ENCODE peak calls at places on chromosomes 16 and 17, in five cellular contexts. One of them, this sample, is unnamed.
A peak's percentile ranks its signal among the peaks of the same experiment; 100 is the strongest.

GRCh38 chr17:67700720-67701119 is 17.0 kb upstream of the NOL11 start:
- DNase-seq in A549: no peak
- DNase-seq in H1: no peak
- DNase-seq in HepG2: no peak
- DNase-seq in K562: no peak
- DNase-seq in this sample: no peak

GRCh38 chr16:87666919-87667318 is 64.6 kb downstream of the JPH3 start:
- DNase-seq in A549: no peak
- DNase-seq in H1: no peak
- DNase-seq in HepG2: no peak
- DNase-seq in K562: no peak
- DNase-seq in this sample: no peak

GRCh38 chr16:25064967-25065366 is 46.6 kb upstream of the LCMT1 start:
- DNase-seq in A549: no peak
- DNase-seq in H1: no peak
- DNase-seq in HepG2: peak; percentile 65
- DNase-seq in K562: no peak
- DNase-seq in this sample: no peak

GRCh38 chr17:83162035-83162745 is 82.8 kb downstream of the METRNL start:
- DNase-seq in A549: no peak
- DNase-seq in H1: no peak
- DNase-seq in HepG2: no peak
- DNase-seq in K562: no peak
- DNase-seq in this sample: no peak

GRCh38 chr17:28043296-28043695 is 819 bp downstream of the NLK start:
- DNase-seq in A549: no peak
- DNase-seq in H1: no peak
- DNase-seq in HepG2: no peak
- DNase-seq in K562: no peak
- DNase-seq in this sample: no peak

GRCh38 chr17:21382560-21383495 is 6.7 kb downstream of the KCNJ12 start:
- DNase-seq in A549: no peak
- DNase-seq in H1: no peak
- DNase-seq in HepG2: no peak
- DNase-seq in K562: no peak
- DNase-seq in this sample: no peak

GRCh38 chr16:49557070-49557446 is 183.5 kb downstream of the C16orf78 start:
- DNase-seq in A549: no peak
- DNase-seq in H1: peak; percentile 43
- DNase-seq in HepG2: peak; percentile 7
- DNase-seq in K562: no peak
- DNase-seq in this sample: no peak

GRCh38 chr17:70857351-70857750 is 688.0 kb downstream of the KCNJ2 start:
- DNase-seq in A549: no peak
- DNase-seq in H1: no peak
- DNase-seq in HepG2: no peak
- DNase-seq in K562: no peak
- DNase-seq in this sample: no peak

GRCh38 chr16:31269541-31269940 is 9.8 kb downstream of the ITGAM start:
- DNase-seq in A549: no peak
- DNase-seq in H1: no peak
- DNase-seq in HepG2: no peak
- DNase-seq in K562: no peak
- DNase-seq in this sample: no peak

GRCh38 chr16:56273615-56274014 is 82.3 kb downstream of the GNAO1 start:
- DNase-seq in A549: no peak
- DNase-seq in H1: no peak
- DNase-seq in HepG2: no peak
- DNase-seq in K562: no peak
- DNase-seq in this sample: no peak

GRCh38 chr16:54923055-54923473 is 7.6 kb upstream of the IRX5 start:
- DNase-seq in A549: no peak
- DNase-seq in H1: no peak
- DNase-seq in HepG2: no peak
- DNase-seq in K562: no peak
- DNase-seq in this sample: no peak
- TF ChIP-seq JUN in A549: no peak
- TF ChIP-seq JUN in H1: no peak
- TF ChIP-seq JUN in HepG2: no peak
- TF ChIP-seq JUN in K562: no peak
- TF ChIP-seq JUN in this sample: no peak

DNA sequence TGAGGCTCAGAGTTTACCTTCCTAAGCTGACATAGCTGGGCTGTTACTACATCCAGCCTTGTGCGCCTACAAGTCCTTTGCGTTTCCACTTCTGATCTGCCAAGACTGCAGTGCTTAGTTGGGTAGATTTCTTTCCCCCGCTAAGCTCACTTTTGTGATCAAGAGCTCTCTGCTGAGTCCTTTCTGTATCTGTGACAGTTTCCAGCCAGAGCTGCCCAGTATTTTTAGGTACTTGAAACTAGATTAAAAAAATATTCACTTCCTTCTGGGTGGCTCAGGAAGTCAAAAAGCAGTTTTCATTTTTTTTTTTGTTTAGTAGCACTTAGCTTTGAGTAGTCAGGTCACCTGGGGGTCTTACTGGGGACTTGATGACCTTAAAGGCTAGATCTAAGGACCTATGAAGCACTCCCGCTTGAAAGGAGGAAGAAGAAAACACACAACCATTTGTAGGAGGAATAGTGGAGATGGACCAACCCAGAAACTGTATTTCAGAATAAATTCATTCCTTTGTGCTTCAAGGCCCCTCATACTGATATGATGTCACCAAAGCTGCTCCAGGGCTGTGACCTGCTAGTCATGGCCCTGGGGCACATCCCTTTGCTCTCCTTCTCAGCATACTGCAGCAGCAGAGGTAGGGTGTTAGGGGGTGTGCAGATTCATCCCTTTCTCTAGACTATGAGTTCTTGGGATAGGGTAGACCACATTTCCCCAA is 75.6 kb upstream of the HNF1B start:
- DNase-seq in A549: no peak
- DNase-seq in H1: no peak
- DNase-seq in HepG2: no peak
- DNase-seq in K562: no peak
- DNase-seq in this sample: no peak
- H3K4me2 ChIP-seq in A549: no peak overlapping the region
- H3K4me2 ChIP-seq in H1: no peak overlapping the region
- H3K4me2 ChIP-seq in HepG2: no peak overlapping the region
- H3K4me2 ChIP-seq in K562: no peak overlapping the region
- H3K4me2 ChIP-seq in this sample: no peak overlapping the region

GRCh38 chr17:75557852-75558665 is 29.5 kb upstream of the MYO15B start:
- DNase-seq in A549: no peak
- DNase-seq in H1: no peak
- DNase-seq in HepG2: no peak
- DNase-seq in K562: no peak
- DNase-seq in this sample: no peak

GRCh38 chr17:75555679-75556153 is 30.2 kb downstream of the LLGL2 start:
- DNase-seq in A549: no peak
- DNase-seq in H1: no peak
- DNase-seq in HepG2: no peak
- DNase-seq in K562: no peak
- DNase-seq in this sample: no peak

GRCh38 chr17:75558666-75559530 is 28.7 kb upstream of the MYO15B start:
- DNase-seq in A549: no peak
- DNase-seq in H1: no peak
- DNase-seq in HepG2: no peak
- DNase-seq in K562: peak; percentile 43
- DNase-seq in this sample: no peak

GRCh38 chr17:75559958-75560533 is 27.6 kb upstream of the MYO15B start:
- DNase-seq in A549: no peak
- DNase-seq in H1: no peak
- DNase-seq in HepG2: no peak
- DNase-seq in K562: no peak
- DNase-seq in this sample: no peak

DNA sequence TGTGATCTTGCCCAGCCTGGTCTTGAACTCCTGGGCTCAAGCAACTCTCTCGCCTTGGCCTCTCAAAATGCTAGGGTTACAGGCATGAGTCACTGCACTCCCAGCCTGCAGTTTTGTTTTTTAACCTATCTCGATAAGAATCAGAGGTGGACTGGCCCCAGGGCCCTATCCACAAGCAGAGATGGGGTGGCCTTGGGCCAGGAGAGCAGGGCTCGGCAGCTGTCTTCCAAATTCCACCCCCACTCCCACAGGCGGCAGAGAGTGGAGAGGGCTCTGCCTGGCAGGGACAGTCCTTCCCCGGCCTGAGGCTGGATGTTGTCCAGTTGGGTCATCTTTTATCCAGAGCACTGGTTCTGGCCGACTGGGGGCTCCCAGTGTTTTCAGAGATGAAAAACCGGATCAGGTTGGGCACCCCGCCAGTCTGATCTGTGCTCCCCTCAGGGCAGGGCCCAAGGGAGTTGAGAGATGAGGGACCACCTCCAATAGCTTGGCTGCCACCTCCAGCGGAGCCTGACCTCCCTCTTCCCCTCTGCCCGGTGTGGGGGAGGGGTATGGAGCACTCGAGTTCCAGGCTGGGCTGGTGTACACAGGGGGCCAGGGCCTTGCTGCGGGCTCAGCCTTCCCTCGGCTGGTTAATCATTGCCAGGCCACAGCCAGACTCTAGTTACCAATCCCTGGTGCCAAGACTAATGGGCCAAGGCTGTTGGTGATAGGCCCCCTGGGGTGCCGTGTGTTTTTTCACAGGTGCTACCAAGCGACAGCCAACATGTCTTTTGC is 30.3 kb upstream of the MYO15B start:
- DNase-seq in A549: peak; percentile 94
- DNase-seq in H1: no peak
- DNase-seq in HepG2: peak; percentile 98
- DNase-seq in K562: peak; percentile 78
- DNase-seq in this sample: no peak
- TF ChIP-seq JUN in A549: peak; percentile 79
- TF ChIP-seq JUN in H1: no peak
- TF ChIP-seq JUN in HepG2: peak; percentile 30
- TF ChIP-seq JUN in K562: peak; percentile 71
- TF ChIP-seq JUN in this sample: no peak

GRCh38 chr17:32931686-32932085 is 3.7 kb downstream of the TMEM98 start:
- DNase-seq in A549: no peak
- DNase-seq in H1: no peak
- DNase-seq in HepG2: no peak
- DNase-seq in K562: no peak
- DNase-seq in this sample: no peak
- H3K4me2 ChIP-seq in A549: no peak overlapping the region
- H3K4me2 ChIP-seq in H1: no peak overlapping the region
- H3K4me2 ChIP-seq in HepG2: no peak overlapping the region
- H3K4me2 ChIP-seq in K562: no peak overlapping the region
- H3K4me2 ChIP-seq in this sample: no peak overlapping the region

GRCh38 chr17:6712058-6712853 is 913 bp downstream of the SLC13A5 start:
- DNase-seq in A549: peak; percentile 54
- DNase-seq in H1: peak; percentile 44
- DNase-seq in HepG2: peak; percentile 88
- DNase-seq in K562: no peak
- DNase-seq in this sample: no peak
- TF ChIP-seq JUN in A549: no peak
- TF ChIP-seq JUN in H1: no peak
- TF ChIP-seq JUN in HepG2: peak; percentile 23
- TF ChIP-seq JUN in K562: no peak
- TF ChIP-seq JUN in this sample: no peak

GRCh38 chr16:85472514-85472913 is 140.6 kb upstream of the GSE1 start:
- DNase-seq in A549: no peak
- DNase-seq in H1: no peak
- DNase-seq in HepG2: no peak
- DNase-seq in K562: no peak
- DNase-seq in this sample: no peak
- H3K4me2 ChIP-seq in A549: no peak overlapping the region
- H3K4me2 ChIP-seq in H1: no peak overlapping the region
- H3K4me2 ChIP-seq in HepG2: no peak overlapping the region
- H3K4me2 ChIP-seq in K562: no peak overlapping the region
- H3K4me2 ChIP-seq in this sample: no peak overlapping the region

DNA sequence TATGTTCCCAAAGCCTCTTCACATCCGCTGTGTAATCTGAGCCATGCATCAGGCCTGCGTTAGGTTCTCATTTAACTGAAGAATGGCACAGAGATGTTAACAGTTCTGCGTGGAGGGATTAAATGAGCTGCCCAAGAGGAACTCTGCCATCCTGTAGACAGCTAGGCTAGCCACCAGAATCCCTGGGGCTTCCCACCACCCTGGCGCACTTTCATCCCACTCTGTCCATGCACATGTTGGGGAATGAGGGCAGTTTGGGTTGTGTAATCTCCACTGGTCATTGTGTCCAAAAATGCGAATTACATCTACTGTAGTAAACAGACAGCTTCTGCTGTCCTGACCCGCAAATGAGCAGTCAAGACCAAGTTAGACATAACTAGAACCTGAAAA is 1.0 kb upstream of the GLG1 start:
- DNase-seq in A549: no peak
- DNase-seq in H1: no peak
- DNase-seq in HepG2: no peak
- DNase-seq in K562: peak; percentile 41
- DNase-seq in this sample: no peak
- TF ChIP-seq JUN in A549: no peak
- TF ChIP-seq JUN in H1: no peak
- TF ChIP-seq JUN in HepG2: no peak
- TF ChIP-seq JUN in K562: no peak
- TF ChIP-seq JUN in this sample: no peak

GRCh38 chr17:59311051-59311468 is 20.4 kb upstream of the YPEL2 start:
- DNase-seq in A549: peak; percentile 71
- DNase-seq in H1: no peak
- DNase-seq in HepG2: peak; percentile 79
- DNase-seq in K562: peak; percentile 81
- DNase-seq in this sample: peak; percentile 79
- H3K4me2 ChIP-seq in A549: peak overlapping the region; percentile 40
- H3K4me2 ChIP-seq in H1: no peak overlapping the region
- H3K4me2 ChIP-seq in HepG2: peak overlapping the region; percentile 50
- H3K4me2 ChIP-seq in K562: no peak overlapping the region
- H3K4me2 ChIP-seq in this sample: no peak overlapping the region

GRCh38 chr17:10357768-10358167 is 15.0 kb downstream of the MYH13 start:
- DNase-seq in A549: peak; percentile 31
- DNase-seq in H1: peak; percentile 19
- DNase-seq in HepG2: no peak
- DNase-seq in K562: peak; percentile 18
- DNase-seq in this sample: no peak

GRCh38 chr17:10349403-10349802 is 23.4 kb downstream of the MYH13 start:
- DNase-seq in A549: peak; percentile 27
- DNase-seq in H1: no peak
- DNase-seq in HepG2: no peak
- DNase-seq in K562: no peak
- DNase-seq in this sample: no peak

GRCh38 chr17:10352866-10353265 is 19.9 kb downstream of the MYH13 start:
- DNase-seq in A549: no peak
- DNase-seq in H1: no peak
- DNase-seq in HepG2: no peak
- DNase-seq in K562: no peak
- DNase-seq in this sample: no peak
- TF ChIP-seq JUN in A549: no peak
- TF ChIP-seq JUN in H1: no peak
- TF ChIP-seq JUN in HepG2: no peak
- TF ChIP-seq JUN in K562: no peak
- TF ChIP-seq JUN in this sample: no peak

GRCh38 chr17:46009681-46010596 is 10.9 kb downstream of the STH start:
- DNase-seq in A549: peak; percentile 73
- DNase-seq in H1: no peak
- DNase-seq in HepG2: no peak
- DNase-seq in K562: peak; percentile 30
- DNase-seq in this sample: no peak

GRCh38 chr17:46008591-46008990 is 9.5 kb downstream of the STH start:
- DNase-seq in A549: no peak
- DNase-seq in H1: no peak
- DNase-seq in HepG2: no peak
- DNase-seq in K562: no peak
- DNase-seq in this sample: no peak

GRCh38 chr17:46012506-46013079 is 13.5 kb downstream of the STH start:
- DNase-seq in A549: no peak
- DNase-seq in H1: no peak
- DNase-seq in HepG2: no peak
- DNase-seq in K562: no peak
- DNase-seq in this sample: no peak

GRCh38 chr17:46011711-46012505 is 12.9 kb downstream of the STH start:
- DNase-seq in A549: no peak
- DNase-seq in H1: no peak
- DNase-seq in HepG2: no peak
- DNase-seq in K562: no peak
- DNase-seq in this sample: no peak

GRCh38 chr17:46010597-46011186 is 11.6 kb downstream of the STH start:
- DNase-seq in A549: peak; percentile 78
- DNase-seq in H1: no peak
- DNase-seq in HepG2: peak; percentile 53
- DNase-seq in K562: peak; percentile 47
- DNase-seq in this sample: no peak
- H3K4me2 ChIP-seq in A549: peak overlapping the region; percentile 98
- H3K4me2 ChIP-seq in H1: no peak overlapping the region
- H3K4me2 ChIP-seq in HepG2: no peak overlapping the region
- H3K4me2 ChIP-seq in K562: peak overlapping the region; percentile 14
- H3K4me2 ChIP-seq in this sample: no peak overlapping the region